ENCODE peak calls at places on chromosomes 5 and 9, in four cellular contexts. W, Y, E and H are unnamed samples.
A peak's percentile ranks its signal among the peaks of the same experiment; 100 is the strongest.

GRCh38 chr9:82600536-82601271 is 462.2 kb downstream of the RASEF start:
- DNase-seq in W (no peak), Y (no peak), E (no peak), H (no peak)

GRCh38 chr9:127281887-127282286 is 17.3 kb downstream of the GARNL3 start:
- DNase-seq in W (no peak), Y (no peak), E (no peak), H (no peak)

GRCh38 chr9:38414040-38414723 is 10.1 kb downstream of the IGFBPL1 start:
- DNase-seq in W (no peak), Y (no peak), E (peak; percentile 97), H (peak; percentile 99)

GRCh38 chr5:34622046-34622435 is 34.1 kb upstream of the RAI14 start:
- DNase-seq in W (no peak), Y (no peak), E (no peak), H (no peak)

GRCh38 chr9:113715086-113715485 is 161.0 kb upstream of the ZNF618 start:
- DNase-seq in W (no peak), Y (no peak), E (no peak), H (no peak)

GRCh38 chr9:29390859-29391258 is 1817.6 kb upstream of the C9orf72 start:
- DNase-seq in W (peak; percentile 11), Y (no peak), E (no peak), H (no peak)

GRCh38 chr9:134240371-134240770 is 76.0 kb upstream of the RNU6ATAC start:
- DNase-seq in W (no peak), Y (no peak), E (no peak), H (no peak)

GRCh38 chr5:79032031-79032711 is 37.3 kb downstream of the DMGDH start:
- DNase-seq in W (no peak), Y (no peak), E (no peak), H (no peak)

GRCh38 chr5:149739371-149739770 is 9.3 kb downstream of the PPARGC1B start:
- DNase-seq in W (no peak), Y (no peak), E (no peak), H (no peak)

GRCh38 chr9:13369426-13369825 is 89.9 kb upstream of the MPDZ start:
- DNase-seq in W (no peak), Y (no peak), E (no peak), H (no peak)